ENCODE peak calls at places on chromosome 11, in six cellular contexts. One of them, this sample, is unnamed.

GRCh38 chr11:12686246-12687060 is 12.2 kb downstream of the TEAD1 start:
- DNase-seq in A673: no peak
- DNase-seq in AG04449: no peak
- DNase-seq in pancreas: no peak
- DNase-seq in fibroblast of mammary gland: no peak
- DNase-seq in choroid plexus epithelial cell: no peak
- DNase-seq in this sample: no peak

GRCh38 chr11:71986131-71986530 is 12.6 kb upstream of the IL18BP start:
- DNase-seq in fibroblast of mammary gland: no peak
- DNase-seq in AG04449: no peak
- DNase-seq in pancreas: no peak
- DNase-seq in choroid plexus epithelial cell: no peak
- DNase-seq in A673: no peak
- DNase-seq in this sample: no peak

GRCh38 chr11:35247428-35247827 is 108.5 kb downstream of the CD44 start:
- DNase-seq in fibroblast of mammary gland: no peak
- DNase-seq in choroid plexus epithelial cell: no peak
- DNase-seq in A673: no peak
- DNase-seq in pancreas: no peak
- DNase-seq in AG04449: no peak
- DNase-seq in this sample: no peak

GRCh38 chr11:35071722-35072121 is 67.2 kb upstream of the CD44 start:
- DNase-seq in pancreas: no peak
- DNase-seq in A673: no peak
- DNase-seq in AG04449: no peak
- DNase-seq in fibroblast of mammary gland: no peak
- DNase-seq in choroid plexus epithelial cell: no peak
- DNase-seq in this sample: no peak

GRCh38 chr11:14125529-14125928 is 163.0 kb downstream of the SPON1 start:
- DNase-seq in pancreas: no peak
- DNase-seq in fibroblast of mammary gland: no peak
- DNase-seq in AG04449: no peak
- DNase-seq in A673: no peak
- DNase-seq in choroid plexus epithelial cell: no peak
- DNase-seq in this sample: no peak

GRCh38 chr11:131644204-131644603 is 273.8 kb downstream of the NTM start:
- DNase-seq in pancreas: no peak
- DNase-seq in fibroblast of mammary gland: no peak
- DNase-seq in AG04449: no peak
- DNase-seq in choroid plexus epithelial cell: no peak
- DNase-seq in A673: no peak
- DNase-seq in this sample: no peak

GRCh38 chr11:19777032-19777341 is 64.3 kb downstream of the NAV2 start:
- DNase-seq in choroid plexus epithelial cell: no peak
- DNase-seq in pancreas: peak
- DNase-seq in fibroblast of mammary gland: no peak
- DNase-seq in A673: no peak
- DNase-seq in AG04449: no peak
- DNase-seq in this sample: no peak

GRCh38 chr11:60363542-60364525 is 14.5 kb upstream of the MS4A7 start:
- DNase-seq in A673: peak
- DNase-seq in choroid plexus epithelial cell: peak
- DNase-seq in fibroblast of mammary gland: peak
- DNase-seq in AG04449: no peak
- DNase-seq in pancreas: no peak
- DNase-seq in this sample: peak

GRCh38 chr11:10975287-10975721 is 117.5 kb upstream of the ZBED5 start:
- DNase-seq in AG04449: no peak
- DNase-seq in pancreas: no peak
- DNase-seq in A673: peak
- DNase-seq in fibroblast of mammary gland: no peak
- DNase-seq in choroid plexus epithelial cell: no peak
- DNase-seq in this sample: no peak

GRCh38 chr11:6646631-6647281 is 8.9 kb downstream of the DCHS1 start:
- DNase-seq in A673: peak
- DNase-seq in AG04449: no peak
- DNase-seq in pancreas: no peak
- DNase-seq in choroid plexus epithelial cell: peak
- DNase-seq in fibroblast of mammary gland: peak
- DNase-seq in this sample: peak

GRCh38 chr11:116807601-116808261 is 15.4 kb downstream of the APOA4 start:
- DNase-seq in AG04449: no peak
- DNase-seq in pancreas: no peak
- DNase-seq in choroid plexus epithelial cell: no peak
- DNase-seq in A673: no peak
- DNase-seq in fibroblast of mammary gland: peak
- DNase-seq in this sample: no peak

GRCh38 chr11:5684627-5685362 is at the start of gene TRIM5:
- DNase-seq in fibroblast of mammary gland: peak
- DNase-seq in AG04449: peak
- DNase-seq in A673: peak
- DNase-seq in choroid plexus epithelial cell: peak
- DNase-seq in pancreas: peak
- DNase-seq in this sample: peak

GRCh38 chr11:110311783-110312578 is 15.6 kb upstream of the RDX start:
- DNase-seq in fibroblast of mammary gland: peak
- DNase-seq in choroid plexus epithelial cell: peak
- DNase-seq in pancreas: no peak
- DNase-seq in A673: no peak
- DNase-seq in AG04449: no peak
- DNase-seq in this sample: no peak

GRCh38 chr11:111983187-111983986 is 41.8 kb upstream of the DLAT start:
- DNase-seq in pancreas: peak
- DNase-seq in AG04449: no peak
- DNase-seq in fibroblast of mammary gland: no peak
- DNase-seq in choroid plexus epithelial cell: no peak
- DNase-seq in A673: peak
- DNase-seq in this sample: no peak

GRCh38 chr11:119222308-119222707 is 16.2 kb downstream of the CBL start:
- DNase-seq in AG04449: no peak
- DNase-seq in fibroblast of mammary gland: peak
- DNase-seq in pancreas: no peak
- DNase-seq in A673: peak
- DNase-seq in choroid plexus epithelial cell: peak
- DNase-seq in this sample: no peak

GRCh38 chr11:20397281-20397680 is 9.8 kb downstream of the PRMT3 start:
- DNase-seq in A673: peak
- DNase-seq in AG04449: no peak
- DNase-seq in pancreas: no peak
- DNase-seq in fibroblast of mammary gland: peak
- DNase-seq in choroid plexus epithelial cell: peak
- DNase-seq in this sample: no peak

GRCh38 chr11:76184551-76184993 is 21.7 kb downstream of the WNT11 start:
- DNase-seq in choroid plexus epithelial cell: no peak
- DNase-seq in fibroblast of mammary gland: no peak
- DNase-seq in A673: no peak
- DNase-seq in AG04449: no peak
- DNase-seq in pancreas: no peak
- DNase-seq in this sample: no peak

GRCh38 chr11:132605794-132606570 is 926.3 kb downstream of the OPCML start:
- DNase-seq in choroid plexus epithelial cell: peak
- DNase-seq in AG04449: no peak
- DNase-seq in pancreas: no peak
- DNase-seq in fibroblast of mammary gland: no peak
- DNase-seq in A673: no peak
- DNase-seq in this sample: no peak

GRCh38 chr11:61505106-61505505 is 3.4 kb upstream of the LRRC10B start:
- DNase-seq in fibroblast of mammary gland: no peak
- DNase-seq in A673: no peak
- DNase-seq in pancreas: no peak
- DNase-seq in choroid plexus epithelial cell: no peak
- DNase-seq in AG04449: no peak
- DNase-seq in this sample: no peak

GRCh38 chr11:67646535-67647336 is 3.8 kb downstream of the ACY3 start:
- DNase-seq in A673: no peak
- DNase-seq in pancreas: peak
- DNase-seq in choroid plexus epithelial cell: no peak
- DNase-seq in AG04449: no peak
- DNase-seq in fibroblast of mammary gland: no peak
- DNase-seq in this sample: no peak

GRCh38 chr11:67483498-67483798 is 622 bp downstream of the AIP start:
- DNase-seq in choroid plexus epithelial cell: no peak
- DNase-seq in AG04449: no peak
- DNase-seq in A673: no peak
- DNase-seq in fibroblast of mammary gland: no peak
- DNase-seq in pancreas: no peak
- DNase-seq in this sample: no peak

GRCh38 chr11:109208116-109208515 is 213.9 kb upstream of the C11orf87 start:
- DNase-seq in A673: no peak
- DNase-seq in choroid plexus epithelial cell: no peak
- DNase-seq in AG04449: no peak
- DNase-seq in fibroblast of mammary gland: no peak
- DNase-seq in pancreas: no peak
- DNase-seq in this sample: no peak

GRCh38 chr11:124784051-124784450 is 16.2 kb downstream of the MSANTD2 start:
- DNase-seq in choroid plexus epithelial cell: no peak
- DNase-seq in AG04449: no peak
- DNase-seq in A673: no peak
- DNase-seq in fibroblast of mammary gland: no peak
- DNase-seq in pancreas: no peak
- DNase-seq in this sample: no peak

GRCh38 chr11:72140661-72141060 is 5.1 kb downstream of the FOLR3 start:
- DNase-seq in pancreas: no peak
- DNase-seq in A673: no peak
- DNase-seq in AG04449: no peak
- DNase-seq in choroid plexus epithelial cell: no peak
- DNase-seq in fibroblast of mammary gland: no peak
- DNase-seq in this sample: no peak

GRCh38 chr11:8800498-8801110 is 110.4 kb upstream of the AKIP1 start:
- DNase-seq in A673: no peak
- DNase-seq in pancreas: no peak
- DNase-seq in AG04449: no peak
- DNase-seq in fibroblast of mammary gland: no peak
- DNase-seq in choroid plexus epithelial cell: no peak
- DNase-seq in this sample: no peak

GRCh38 chr11:63889344-63889743 is 27.6 kb downstream of the RCOR2 start:
- DNase-seq in choroid plexus epithelial cell: no peak
- DNase-seq in A673: no peak
- DNase-seq in fibroblast of mammary gland: no peak
- DNase-seq in AG04449: no peak
- DNase-seq in pancreas: no peak
- DNase-seq in this sample: no peak
- H3K4me3 ChIP-seq in choroid plexus epithelial cell: no peak
- H3K4me3 ChIP-seq in A673: no peak
- H3K4me3 ChIP-seq in fibroblast of mammary gland: no peak
- H3K4me3 ChIP-seq in AG04449: no peak
- H3K4me3 ChIP-seq in pancreas: no peak
- H3K4me3 ChIP-seq in this sample: peak

GRCh38 chr11:134734446-134734845 is 322.4 kb upstream of the B3GAT1 start:
- DNase-seq in pancreas: no peak
- DNase-seq in choroid plexus epithelial cell: peak
- DNase-seq in A673: no peak
- DNase-seq in fibroblast of mammary gland: no peak
- DNase-seq in AG04449: no peak
- DNase-seq in this sample: no peak

GRCh38 chr11:134734894-134735293 is 322.9 kb upstream of the B3GAT1 start:
- DNase-seq in pancreas: no peak
- DNase-seq in A673: no peak
- DNase-seq in fibroblast of mammary gland: no peak
- DNase-seq in choroid plexus epithelial cell: no peak
- DNase-seq in AG04449: no peak
- DNase-seq in this sample: no peak

GRCh38 chr11:134730596-134731538 is 318.8 kb upstream of the B3GAT1 start:
- DNase-seq in pancreas: no peak
- DNase-seq in AG04449: no peak
- DNase-seq in A673: no peak
- DNase-seq in choroid plexus epithelial cell: no peak
- DNase-seq in fibroblast of mammary gland: no peak
- DNase-seq in this sample: no peak

GRCh38 chr11:134730096-134730495 is 318.1 kb upstream of the B3GAT1 start:
- DNase-seq in pancreas: no peak
- DNase-seq in choroid plexus epithelial cell: no peak
- DNase-seq in A673: no peak
- DNase-seq in fibroblast of mammary gland: no peak
- DNase-seq in AG04449: no peak
- DNase-seq in this sample: no peak

GRCh38 chr11:134731562-134731961 is 319.5 kb upstream of the B3GAT1 start:
- DNase-seq in pancreas: no peak
- DNase-seq in choroid plexus epithelial cell: no peak
- DNase-seq in AG04449: no peak
- DNase-seq in A673: no peak
- DNase-seq in fibroblast of mammary gland: no peak
- DNase-seq in this sample: no peak
- H3K4me3 ChIP-seq in pancreas: no peak
- H3K4me3 ChIP-seq in choroid plexus epithelial cell: no peak
- H3K4me3 ChIP-seq in AG04449: no peak
- H3K4me3 ChIP-seq in A673: no peak
- H3K4me3 ChIP-seq in fibroblast of mammary gland: no peak
- H3K4me3 ChIP-seq in this sample: no peak

GRCh38 chr11:17898071-17898470 is 114.8 kb downstream of the SERGEF start:
- DNase-seq in A673: no peak
- DNase-seq in choroid plexus epithelial cell: no peak
- DNase-seq in AG04449: no peak
- DNase-seq in pancreas: no peak
- DNase-seq in fibroblast of mammary gland: no peak
- DNase-seq in this sample: no peak
- H3K4me3 ChIP-seq in A673: no peak
- H3K4me3 ChIP-seq in choroid plexus epithelial cell: no peak
- H3K4me3 ChIP-seq in AG04449: no peak
- H3K4me3 ChIP-seq in pancreas: no peak
- H3K4me3 ChIP-seq in fibroblast of mammary gland: no peak
- H3K4me3 ChIP-seq in this sample: no peak

GRCh38 chr11:65290448-65291165 is 24.1 kb upstream of the CDC42EP2 start:
- DNase-seq in pancreas: peak
- DNase-seq in fibroblast of mammary gland: peak
- DNase-seq in choroid plexus epithelial cell: peak
- DNase-seq in A673: peak
- DNase-seq in AG04449: peak
- DNase-seq in this sample: peak

GRCh38 chr11:65288706-65289536 is 25.7 kb upstream of the CDC42EP2 start:
- DNase-seq in A673: peak
- DNase-seq in fibroblast of mammary gland: peak
- DNase-seq in AG04449: no peak
- DNase-seq in pancreas: peak
- DNase-seq in choroid plexus epithelial cell: no peak
- DNase-seq in this sample: no peak

GRCh38 chr11:65292866-65293265 is 21.8 kb upstream of the CDC42EP2 start:
- DNase-seq in choroid plexus epithelial cell: peak
- DNase-seq in AG04449: no peak
- DNase-seq in pancreas: no peak
- DNase-seq in fibroblast of mammary gland: no peak
- DNase-seq in A673: no peak
- DNase-seq in this sample: no peak

GRCh38 chr11:65293909-65294381 is 20.7 kb upstream of the CDC42EP2 start:
- DNase-seq in fibroblast of mammary gland: no peak
- DNase-seq in A673: no peak
- DNase-seq in AG04449: no peak
- DNase-seq in choroid plexus epithelial cell: no peak
- DNase-seq in pancreas: no peak
- DNase-seq in this sample: peak

DNA sequence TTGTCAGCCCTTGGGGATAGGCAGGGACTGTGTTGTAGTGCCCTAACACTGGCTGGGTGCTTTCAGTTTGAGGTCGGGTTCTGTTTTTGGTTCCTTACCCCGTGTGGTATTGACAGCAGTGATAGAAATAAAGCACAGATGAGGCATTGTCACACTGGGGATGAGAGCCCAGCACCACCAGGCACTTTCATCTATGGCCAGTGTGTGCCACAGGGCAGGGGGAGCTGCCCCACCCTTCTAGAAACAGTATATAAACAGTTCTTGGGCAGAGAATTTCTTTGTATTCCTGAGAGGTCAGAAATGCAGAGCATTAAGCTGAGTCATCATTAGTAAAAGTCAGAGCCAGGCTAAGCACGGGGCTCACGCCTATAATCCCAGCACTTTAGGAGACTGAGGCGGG is 23.1 kb upstream of the CDC42EP2 start:
- DNase-seq in AG04449: peak
- DNase-seq in pancreas: no peak
- DNase-seq in fibroblast of mammary gland: peak
- DNase-seq in A673: no peak
- DNase-seq in choroid plexus epithelial cell: peak
- DNase-seq in this sample: no peak
- H3K4me3 ChIP-seq in AG04449: peak
- H3K4me3 ChIP-seq in pancreas: no peak
- H3K4me3 ChIP-seq in fibroblast of mammary gland: no peak
- H3K4me3 ChIP-seq in A673: no peak
- H3K4me3 ChIP-seq in choroid plexus epithelial cell: peak
- H3K4me3 ChIP-seq in this sample: no peak